ENCODE peak calls at places on chromosomes 16 and 17, in seven cellular contexts. U is GDM1, T is ACHN, P is left lobe of liver, Q is non-pigmented ciliary epithelial cell, A is MCF 10A, F is HTR-8/SVneo. J is an unnamed sample.

GRCh38 chr17:73064084-73064938 is 28.2 kb downstream of the SLC39A11 start:
- DNase-seq in U (peak), F (no peak), Q (no peak), A (no peak), P (peak), T (no peak), J (no peak)

GRCh38 chr17:28759296-28759865 is 15.6 kb downstream of the TRAF4 start:
- DNase-seq in T (no peak), P (no peak), A (no peak), Q (no peak), F (no peak), U (no peak), J (no peak)

GRCh38 chr17:12620200-12620720 is 45.4 kb upstream of the MYOCD start:
- DNase-seq in F (peak), P (no peak), A (peak), T (no peak), Q (no peak), U (no peak), J (no peak)

GRCh38 chr16:87047221-87048037 is 269.8 kb downstream of the C16orf95 start:
- DNase-seq in U (no peak), P (no peak), F (no peak), T (no peak), A (no peak), Q (no peak), J (no peak)

GRCh38 chr17:72249441-72249840 is 128.6 kb downstream of the SOX9 start:
- DNase-seq in Q (no peak), F (no peak), A (peak), T (no peak), P (no peak), U (no peak), J (no peak)

GRCh38 chr17:74852237-74853047 is 7.2 kb downstream of the GRIN2C start:
- DNase-seq in P (no peak), U (no peak), F (no peak), A (no peak), Q (no peak), T (no peak), J (peak)

GRCh38 chr16:14202697-14203096 is 131.6 kb downstream of the MRTFB start:
- DNase-seq in T (peak), U (no peak), Q (no peak), F (no peak), P (no peak), A (peak), J (no peak)

GRCh38 chr17:49588726-49589555 is 13.3 kb downstream of the NXPH3 start:
- DNase-seq in F (no peak), A (peak), U (no peak), T (no peak), P (no peak), Q (no peak), J (no peak)

GRCh38 chr17:32943647-32944191 is 15.8 kb downstream of the TMEM98 start:
- DNase-seq in F (no peak), P (no peak), T (no peak), A (peak), U (no peak), Q (peak), J (no peak)

GRCh38 chr17:79410681-79411080 is 200.2 kb downstream of the RBFOX3 start:
- DNase-seq in F (no peak), Q (no peak), A (no peak), T (no peak), U (no peak), P (no peak), J (no peak)

GRCh38 chr16:29107299-29107698 is 122.4 kb downstream of the LAT start:
- DNase-seq in Q (no peak), A (no peak), U (no peak), T (no peak), P (no peak), F (no peak), J (no peak)

GRCh38 chr16:48276102-48276501 is 28.8 kb upstream of the ABCC11 start:
- DNase-seq in T (no peak), U (no peak), P (no peak), Q (peak), A (no peak), F (no peak), J (no peak)

GRCh38 chr16:72111653-72112451 is 18.2 kb downstream of the DHX38 start:
- DNase-seq in P (no peak), A (no peak), T (no peak), F (no peak), Q (no peak), U (no peak), J (no peak)

GRCh38 chr17:8226536-8227237 is 16.3 kb upstream of the AURKB start:
- DNase-seq in A (peak), P (no peak), T (peak), U (peak), Q (no peak), F (peak), J (no peak)

GRCh38 chr17:28745052-28745776 is 1.4 kb downstream of the TRAF4 start:
- DNase-seq in Q (no peak), F (no peak), U (no peak), P (no peak), T (peak), A (peak), J (peak)

GRCh38 chr17:80948961-80949450 is 42.6 kb upstream of the CHMP6 start:
- DNase-seq in U (no peak), A (no peak), T (no peak), F (no peak), Q (no peak), P (no peak), J (no peak)

GRCh38 chr17:54944796-54945195 is 23.7 kb downstream of the COX11 start:
- DNase-seq in T (no peak), A (no peak), F (no peak), P (no peak), U (no peak), Q (no peak), J (no peak)

GRCh38 chr16:50722410-50722737 is 19.5 kb upstream of the CYLD start:
- DNase-seq in A (no peak), T (no peak), P (no peak), F (no peak), U (no peak), Q (no peak), J (no peak)

GRCh38 chr16:55249361-55249760 is 74.6 kb upstream of the IRX6 start:
- DNase-seq in U (no peak), T (no peak), P (no peak), Q (no peak), A (no peak), F (no peak), J (no peak)

GRCh38 chr16:10297341-10298006 is 88.4 kb upstream of the ATF7IP2 start:
- DNase-seq in U (no peak), F (no peak), P (no peak), T (no peak), Q (no peak), A (no peak), J (no peak)

GRCh38 chr17:30433514-30433913 is 43.7 kb upstream of the GOSR1 start:
- DNase-seq in T (peak), U (no peak), Q (peak), F (peak), P (no peak), A (peak), J (no peak)

GRCh38 chr17:48915459-48916282 is 7.5 kb downstream of the UBE2Z start:
- DNase-seq in T (peak), P (no peak), U (no peak), Q (peak), A (peak), F (peak), J (no peak)

GRCh38 chr17:79129523-79129922 is 54.9 kb downstream of the ENGASE start:
- DNase-seq in T (no peak), U (no peak), P (no peak), F (no peak), Q (no peak), A (no peak), J (no peak)

GRCh38 chr17:55495239-55495638 is 16.0 kb downstream of the SMIM36 start:
- DNase-seq in U (no peak), T (no peak), A (no peak), F (no peak), Q (no peak), P (no peak), J (no peak)

GRCh38 chr17:73343168-73343634 is 31.4 kb upstream of the CDC42EP4 start:
- DNase-seq in Q (no peak), U (no peak), A (no peak), T (no peak), P (no peak), F (peak), J (no peak)

GRCh38 chr17:63943745-63944144 is 11.6 kb upstream of the CD79B start:
- DNase-seq in P (no peak), U (no peak), Q (no peak), T (no peak), A (no peak), F (no peak), J (no peak)

GRCh38 chr17:8889458-8890210 is 22.2 kb upstream of the PIK3R6 start:
- DNase-seq in F (no peak), P (no peak), Q (no peak), A (no peak), U (no peak), T (no peak), J (no peak)

GRCh38 chr17:7308625-7309433 is 1.4 kb downstream of the EIF5A start:
- DNase-seq in T (peak), A (peak), Q (peak), U (peak), P (peak), F (peak), J (peak)

GRCh38 chr17:51015145-51015558 is 105.5 kb downstream of the SPAG9 start:
- DNase-seq in P (no peak), T (no peak), F (no peak), Q (no peak), A (no peak), U (no peak), J (no peak)